ENCODE peak calls at places on chromosomes 4 and X, in seven cellular contexts. S is right cardiac atrium, G is K562, O is cardiac muscle cell, N is SK-N-SH, U is right lobe of liver, R is GM23248. L is an unnamed sample. For H3K4me1, the result is how much of the 10 kb centered on the place peaks cover.

GRCh38 chrX:17425151-17425550 is 50.2 kb downstream of the NHS start:
- DNase-seq in R (no peak), N (no peak), G (no peak), U (no peak), S (no peak), O (peak), L (no peak)

GRCh38 chrX:46793386-46794143 is 34.6 kb upstream of the SLC9A7 start:
- DNase-seq in S (no peak), O (no peak), R (no peak), N (no peak), U (no peak), G (no peak), L (no peak)

GRCh38 chrX:127762663-127763062 is 289.5 kb downstream of the ACTRT1 start:
- DNase-seq in R (no peak), G (no peak), O (no peak), U (no peak), S (no peak), N (no peak), L (no peak)

GRCh38 chr4:101160792-101161592 is 186.3 kb downstream of the PPP3CA start:
- DNase-seq in G (no peak), U (no peak), R (no peak), N (no peak), O (no peak), S (no peak), L (no peak)

GRCh38 chr4:98514930-98515809 is 143.2 kb downstream of the TSPAN5 start:
- DNase-seq in O (no peak), S (no peak), R (peak), U (no peak), G (no peak), N (peak), L (no peak)

GRCh38 chr4:71537551-71538065 is 198.8 kb downstream of the SLC4A4 start:
- DNase-seq in G (no peak), U (no peak), N (no peak), R (no peak), O (peak), S (no peak), L (no peak)

GRCh38 chrX:84170931-84171330 is 17.1 kb downstream of the RPS6KA6 start:
- DNase-seq in N (no peak), O (no peak), R (no peak), G (no peak), S (no peak), U (no peak), L (no peak)

GRCh38 chrX:154401918-154402621 is 3.9 kb downstream of the RPL10 start:
- DNase-seq in O (peak), G (no peak), R (no peak), U (no peak), N (no peak), S (no peak), L (no peak)

GRCh38 chrX:57900961-57901360 is 9.3 kb downstream of the ZXDA start:
- DNase-seq in S (no peak), N (no peak), U (no peak), R (peak), G (no peak), O (peak), L (no peak)
- H3K4me1 ChIP-seq in S (under half), N (under half), U (under half), R (under half), G (under half), O (under half), L (under half)

DNA sequence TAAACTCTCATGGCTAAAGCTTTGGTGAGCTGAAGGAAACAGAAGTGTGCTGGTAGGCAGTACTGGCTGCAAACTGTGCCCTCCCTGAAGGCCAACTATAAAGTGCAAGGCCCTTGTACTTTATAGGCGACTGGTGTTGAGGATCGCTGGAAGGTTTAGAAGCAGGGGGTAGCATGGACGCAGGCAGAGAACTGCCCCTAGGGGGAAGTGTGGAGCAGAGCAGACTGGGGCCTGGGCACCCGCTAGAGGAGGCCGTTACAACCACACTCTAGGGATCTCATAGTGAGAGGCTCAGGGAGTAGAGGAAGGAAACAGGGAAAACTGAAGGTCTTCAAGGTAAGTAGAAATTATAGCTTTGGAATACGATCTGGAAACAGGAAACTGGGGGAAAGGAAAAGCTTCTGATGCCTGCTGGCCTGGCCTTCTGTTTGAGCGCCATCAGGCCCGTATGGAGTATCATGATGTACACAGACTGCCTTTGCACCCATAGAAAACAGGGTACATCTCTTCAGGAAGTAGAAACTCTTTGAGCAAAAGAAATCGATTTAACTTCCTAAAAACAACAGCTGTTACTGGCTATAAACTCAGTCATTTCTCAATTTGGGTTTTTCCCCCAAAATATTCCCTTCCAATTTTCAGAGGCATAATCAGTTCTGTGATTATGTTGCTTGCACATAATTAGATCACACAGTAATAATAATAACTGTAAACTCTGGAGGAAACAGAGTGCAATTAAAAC is 23.9 kb upstream of the TMSB4X start:
- DNase-seq in O (peak), S (no peak), U (peak), R (peak), N (peak), G (peak), L (peak)
- H3K4me1 ChIP-seq in O (under half), S (under half), U (under half), R (under half), N (under half), G (under half), L (under half)

DNA sequence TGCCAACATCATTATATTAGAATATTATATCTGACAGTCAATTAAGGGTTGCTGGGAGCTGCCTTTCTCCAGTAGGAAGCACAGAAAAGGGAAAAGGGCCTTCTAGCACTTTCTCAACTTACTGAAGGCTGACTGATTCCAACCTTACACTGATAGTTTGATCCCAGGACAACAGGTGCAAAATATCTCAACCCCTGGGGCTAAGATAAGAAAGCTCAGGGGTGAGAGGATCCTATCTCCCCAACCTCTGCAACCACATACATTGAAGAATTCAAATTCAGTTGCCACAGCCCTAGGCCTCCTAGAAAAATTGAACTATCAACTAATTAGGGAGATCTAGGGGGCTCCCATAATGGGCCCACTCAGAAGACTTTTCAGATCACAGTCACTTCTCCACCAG is 179.1 kb upstream of the GPRIN3 start:
- DNase-seq in G (no peak), O (no peak), U (no peak), S (no peak), N (no peak), R (no peak), L (no peak)
- H3K4me1 ChIP-seq in G (under half), O (under half), U (under half), S (under half), N (under half), R (under half), L (under half)

DNA sequence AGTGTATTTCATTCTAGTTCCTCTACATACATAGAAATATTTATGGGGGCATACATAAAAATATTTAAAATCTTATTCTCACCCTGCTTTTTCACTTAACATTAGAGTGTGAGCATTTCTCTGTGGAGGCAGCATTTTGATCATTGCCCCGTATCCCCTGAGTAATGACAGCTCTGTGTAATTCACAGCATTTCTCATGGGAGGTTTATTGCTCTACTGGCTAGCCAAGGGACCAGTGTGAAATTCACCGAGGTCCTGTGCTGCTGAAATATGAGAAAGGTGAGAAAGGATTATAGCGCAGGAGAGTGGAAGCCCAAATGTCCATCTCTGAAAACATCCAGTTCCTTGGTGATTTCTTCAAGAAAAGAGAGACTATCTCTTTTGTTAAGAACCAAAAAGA is 22.9 kb downstream of the PDGFC start:
- DNase-seq in N (no peak), S (no peak), R (no peak), U (no peak), O (no peak), G (no peak), L (no peak)
- H3K4me1 ChIP-seq in N (under half), S (under half), R (half or more), U (under half), O (under half), G (under half), L (under half)

L was measured in upper lobe of right lung.